ENCODE peak calls at places on chromosome 19, in five cellular contexts. One of them, this sample, is unnamed.

GRCh38 chr19:29623726-29624488 is 17.8 kb downstream of the POP4 start:
- DNase-seq in BE2C: no peak
- DNase-seq in cardiac fibroblast: no peak
- DNase-seq in renal cortical epithelial cell: no peak
- DNase-seq in nephron progenitor cell: no peak
- DNase-seq in this sample: no peak

GRCh38 chr19:8481616-8482015 is 20.8 kb downstream of the PRAM1 start:
- DNase-seq in nephron progenitor cell: no peak
- DNase-seq in renal cortical epithelial cell: no peak
- DNase-seq in cardiac fibroblast: no peak
- DNase-seq in BE2C: no peak
- DNase-seq in this sample: no peak

GRCh38 chr19:1214862-1215731 is 9.5 kb downstream of the STK11 start:
- DNase-seq in renal cortical epithelial cell: peak; percentile 48
- DNase-seq in nephron progenitor cell: no peak
- DNase-seq in cardiac fibroblast: no peak
- DNase-seq in BE2C: peak; percentile 54
- DNase-seq in this sample: no peak

GRCh38 chr19:3121396-3121795 is 14.4 kb upstream of the GNA15 start:
- DNase-seq in renal cortical epithelial cell: no peak
- DNase-seq in nephron progenitor cell: no peak
- DNase-seq in cardiac fibroblast: no peak
- DNase-seq in BE2C: no peak
- DNase-seq in this sample: no peak

GRCh38 chr19:46383846-46384245 is 29.5 kb downstream of the CCDC8 start:
- DNase-seq in cardiac fibroblast: no peak
- DNase-seq in BE2C: no peak
- DNase-seq in renal cortical epithelial cell: no peak
- DNase-seq in nephron progenitor cell: no peak
- DNase-seq in this sample: no peak

GRCh38 chr19:56476671-56477428 is at the start of gene ZNF667:
- DNase-seq in cardiac fibroblast: peak; percentile 61
- DNase-seq in nephron progenitor cell: no peak
- DNase-seq in BE2C: peak; percentile 16
- DNase-seq in renal cortical epithelial cell: peak; percentile 77
- DNase-seq in this sample: no peak

GRCh38 chr19:54448037-54448773 is 794 bp upstream of the LENG8 start:
- DNase-seq in BE2C: peak; percentile 61
- DNase-seq in cardiac fibroblast: peak; percentile 71
- DNase-seq in nephron progenitor cell: peak; percentile 63
- DNase-seq in renal cortical epithelial cell: peak; percentile 43
- DNase-seq in this sample: no peak

GRCh38 chr19:42191855-42192254 is 25.6 kb downstream of the DEDD2 start:
- DNase-seq in BE2C: no peak
- DNase-seq in nephron progenitor cell: no peak
- DNase-seq in cardiac fibroblast: peak; percentile 71
- DNase-seq in renal cortical epithelial cell: peak; percentile 92
- DNase-seq in this sample: no peak

GRCh38 chr19:48568345-48568886 is 16.4 kb downstream of the SULT2B1 start:
- DNase-seq in cardiac fibroblast: peak; percentile 84
- DNase-seq in BE2C: peak; percentile 87
- DNase-seq in renal cortical epithelial cell: peak; percentile 91
- DNase-seq in nephron progenitor cell: peak; percentile 39
- DNase-seq in this sample: no peak

GRCh38 chr19:53828531-53828930 is 4.4 kb upstream of the NLRP12 start:
- DNase-seq in cardiac fibroblast: no peak
- DNase-seq in renal cortical epithelial cell: no peak
- DNase-seq in BE2C: no peak
- DNase-seq in nephron progenitor cell: no peak
- DNase-seq in this sample: no peak

GRCh38 chr19:51448011-51448744 is 10.1 kb downstream of the SIGLEC8 start:
- DNase-seq in BE2C: no peak
- DNase-seq in cardiac fibroblast: no peak
- DNase-seq in nephron progenitor cell: no peak
- DNase-seq in renal cortical epithelial cell: no peak
- DNase-seq in this sample: no peak

GRCh38 chr19:35946203-35946602 is 10.0 kb downstream of the LRFN3 start:
- DNase-seq in BE2C: no peak
- DNase-seq in renal cortical epithelial cell: no peak
- DNase-seq in nephron progenitor cell: no peak
- DNase-seq in cardiac fibroblast: no peak
- DNase-seq in this sample: no peak

GRCh38 chr19:19406878-19407639 is 1.6 kb downstream of the GATAD2A start:
- DNase-seq in cardiac fibroblast: peak; percentile 63
- DNase-seq in BE2C: peak; percentile 31
- DNase-seq in renal cortical epithelial cell: peak; percentile 68
- DNase-seq in nephron progenitor cell: no peak
- DNase-seq in this sample: no peak

GRCh38 chr19:14507704-14508246 is 10.4 kb downstream of the DNAJB1 start:
- DNase-seq in renal cortical epithelial cell: peak; percentile 70
- DNase-seq in BE2C: no peak
- DNase-seq in nephron progenitor cell: no peak
- DNase-seq in cardiac fibroblast: peak; percentile 81
- DNase-seq in this sample: no peak

GRCh38 chr19:18655173-18655844 is 18.5 kb downstream of the KLHL26 start:
- DNase-seq in renal cortical epithelial cell: no peak
- DNase-seq in BE2C: no peak
- DNase-seq in cardiac fibroblast: no peak
- DNase-seq in nephron progenitor cell: no peak
- DNase-seq in this sample: no peak

GRCh38 chr19:3801412-3802096 is 15.4 kb upstream of the MATK start:
- DNase-seq in nephron progenitor cell: peak; percentile 70
- DNase-seq in renal cortical epithelial cell: no peak
- DNase-seq in cardiac fibroblast: no peak
- DNase-seq in BE2C: peak; percentile 52
- DNase-seq in this sample: no peak

GRCh38 chr19:2986951-2987491 is 9.7 kb downstream of the TLE6 start:
- DNase-seq in nephron progenitor cell: peak; percentile 71
- DNase-seq in renal cortical epithelial cell: no peak
- DNase-seq in cardiac fibroblast: no peak
- DNase-seq in BE2C: peak; percentile 83
- DNase-seq in this sample: no peak

GRCh38 chr19:18385675-18386542 is at the start of gene GDF15:
- DNase-seq in nephron progenitor cell: peak; percentile 64
- DNase-seq in BE2C: peak; percentile 43
- DNase-seq in renal cortical epithelial cell: peak; percentile 90
- DNase-seq in cardiac fibroblast: peak; percentile 89
- DNase-seq in this sample: no peak

GRCh38 chr19:45357445-45357783 is 13.0 kb downstream of the ERCC2 start:
- DNase-seq in BE2C: no peak
- DNase-seq in nephron progenitor cell: no peak
- DNase-seq in renal cortical epithelial cell: no peak
- DNase-seq in cardiac fibroblast: no peak
- DNase-seq in this sample: no peak

GRCh38 chr19:38735257-38735686 is 9.0 kb downstream of the CAPN12 start:
- DNase-seq in nephron progenitor cell: peak; percentile 44
- DNase-seq in renal cortical epithelial cell: no peak
- DNase-seq in cardiac fibroblast: no peak
- DNase-seq in BE2C: no peak
- DNase-seq in this sample: no peak

GRCh38 chr19:51689751-51690358 is 3.3 kb upstream of the SPACA6 start:
- DNase-seq in nephron progenitor cell: peak; percentile 89
- DNase-seq in renal cortical epithelial cell: no peak
- DNase-seq in cardiac fibroblast: peak; percentile 28
- DNase-seq in BE2C: peak; percentile 67
- DNase-seq in this sample: no peak

GRCh38 chr19:19064098-19064722 is 416 bp downstream of the SLC25A42 start:
- DNase-seq in renal cortical epithelial cell: no peak
- DNase-seq in cardiac fibroblast: no peak
- DNase-seq in nephron progenitor cell: no peak
- DNase-seq in BE2C: no peak
- DNase-seq in this sample: no peak

GRCh38 chr19:2623743-2624142 is 78.8 kb downstream of the GNG7 start:
- DNase-seq in cardiac fibroblast: no peak
- DNase-seq in renal cortical epithelial cell: no peak
- DNase-seq in BE2C: no peak
- DNase-seq in nephron progenitor cell: no peak
- DNase-seq in this sample: no peak

GRCh38 chr19:45403781-45404556 is 900 bp downstream of the PPP1R13L start:
- DNase-seq in cardiac fibroblast: peak; percentile 54
- DNase-seq in nephron progenitor cell: peak; percentile 71
- DNase-seq in BE2C: peak; percentile 49
- DNase-seq in renal cortical epithelial cell: peak; percentile 44
- DNase-seq in this sample: peak; percentile 71

GRCh38 chr19:2032296-2032941 is 16.9 kb upstream of the BTBD2 start:
- DNase-seq in BE2C: peak; percentile 48
- DNase-seq in renal cortical epithelial cell: peak; percentile 90
- DNase-seq in cardiac fibroblast: peak; percentile 84
- DNase-seq in nephron progenitor cell: no peak
- DNase-seq in this sample: no peak

GRCh38 chr19:15015946-15016542 is 33.2 kb upstream of the CASP14 start:
- DNase-seq in renal cortical epithelial cell: no peak
- DNase-seq in nephron progenitor cell: peak; percentile 75
- DNase-seq in BE2C: no peak
- DNase-seq in cardiac fibroblast: peak; percentile 18
- DNase-seq in this sample: no peak

GRCh38 chr19:36054733-36055686 is at the start of gene WDR62:
- DNase-seq in BE2C: peak; percentile 98
- DNase-seq in renal cortical epithelial cell: no peak
- DNase-seq in cardiac fibroblast: no peak
- DNase-seq in nephron progenitor cell: peak; percentile 98
- DNase-seq in this sample: peak; percentile 97

GRCh38 chr19:40433391-40434216 is 7.8 kb upstream of the SERTAD1 start:
- DNase-seq in renal cortical epithelial cell: peak; percentile 74
- DNase-seq in cardiac fibroblast: peak; percentile 90
- DNase-seq in nephron progenitor cell: peak; percentile 77
- DNase-seq in BE2C: peak; percentile 90
- DNase-seq in this sample: peak; percentile 89

GRCh38 chr19:572891-573825 is 762 bp downstream of the BSG start:
- DNase-seq in renal cortical epithelial cell: peak; percentile 36
- DNase-seq in cardiac fibroblast: peak; percentile 67
- DNase-seq in nephron progenitor cell: peak; percentile 42
- DNase-seq in BE2C: no peak
- DNase-seq in this sample: no peak

GRCh38 chr19:3873151-3873550 is 4.3 kb upstream of the ZFR2 start:
- DNase-seq in BE2C: peak; percentile 52
- DNase-seq in renal cortical epithelial cell: no peak
- DNase-seq in cardiac fibroblast: no peak
- DNase-seq in nephron progenitor cell: no peak
- DNase-seq in this sample: no peak

GRCh38 chr19:10288662-10289166 is 1.0 kb upstream of the ICAM5 start:
- DNase-seq in nephron progenitor cell: peak; percentile 75
- DNase-seq in BE2C: peak; percentile 48
- DNase-seq in cardiac fibroblast: peak; percentile 36
- DNase-seq in renal cortical epithelial cell: no peak
- DNase-seq in this sample: no peak

GRCh38 chr19:39303373-39304184 is 7.4 kb downstream of the IFNL1 start:
- DNase-seq in nephron progenitor cell: no peak
- DNase-seq in BE2C: no peak
- DNase-seq in cardiac fibroblast: no peak
- DNase-seq in renal cortical epithelial cell: no peak
- DNase-seq in this sample: no peak

GRCh38 chr19:40542197-40542859 is 34.3 kb upstream of the SHKBP1 start:
- DNase-seq in cardiac fibroblast: peak; percentile 80
- DNase-seq in BE2C: peak; percentile 98
- DNase-seq in renal cortical epithelial cell: no peak
- DNase-seq in nephron progenitor cell: no peak
- DNase-seq in this sample: no peak

GRCh38 chr19:29383696-29384095 is 142.1 kb upstream of the VSTM2B start:
- DNase-seq in nephron progenitor cell: no peak
- DNase-seq in renal cortical epithelial cell: no peak
- DNase-seq in BE2C: no peak
- DNase-seq in cardiac fibroblast: no peak
- DNase-seq in this sample: no peak

GRCh38 chr19:595326-596262 is 5.9 kb downstream of the HCN2 start:
- DNase-seq in BE2C: no peak
- DNase-seq in cardiac fibroblast: no peak
- DNase-seq in nephron progenitor cell: no peak
- DNase-seq in renal cortical epithelial cell: no peak
- DNase-seq in this sample: no peak

GRCh38 chr19:21202865-21203494 is 61.1 kb downstream of the ZNF431 start:
- DNase-seq in renal cortical epithelial cell: peak; percentile 2
- DNase-seq in nephron progenitor cell: peak; percentile 3
- DNase-seq in cardiac fibroblast: peak; percentile 47
- DNase-seq in BE2C: peak; percentile 12
- DNase-seq in this sample: no peak

GRCh38 chr19:54420383-54421168 is 5.3 kb downstream of the TTYH1 start:
- DNase-seq in renal cortical epithelial cell: no peak
- DNase-seq in BE2C: no peak
- DNase-seq in nephron progenitor cell: peak; percentile 50
- DNase-seq in cardiac fibroblast: no peak
- DNase-seq in this sample: no peak